ENCODE peak calls at places on chromosomes 1 and 21, in ten cellular contexts. G is ELF-1; Q is astrocyte of the spinal cord; I is epithelial cell of prostate; A is mucosa of gallbladder; F is Daoy; R is pancreas; N is astrocyte; K is NCI-H1436; Z is activated CD8-positive, alpha-beta memory T cell treated with anti-CD3 and anti-CD28 coated beads for 4 hours. X is an unnamed sample.

GRCh38 chr1:208939545-208940085 is 643.9 kb upstream of the CAMK1G start:
- DNase-seq in F (no peak), Q (no peak), N (no peak), G (no peak), I (no peak), R (no peak), A (no peak), Z (no peak), K (no peak), X (no peak)

GRCh38 chr1:23594927-23595353 is 35.6 kb upstream of the ID3 start:
- DNase-seq in I (no peak), N (no peak), A (no peak), K (no peak), R (no peak), G (peak; percentile 44), Q (no peak), Z (no peak), F (no peak), X (no peak)

GRCh38 chr1:216119600-216119999 is 303.6 kb downstream of the USH2A start:
- DNase-seq in Q (peak; percentile 38), Z (no peak), F (peak; percentile 13), A (no peak), I (no peak), R (no peak), G (no peak), K (no peak), N (peak; percentile 23), X (peak; percentile 17)

GRCh38 chr1:153612755-153613331 is at the start of gene S100A16:
- DNase-seq in R (peak; percentile 86), I (peak; percentile 66), G (peak; percentile 50), Q (peak; percentile 71), A (peak; percentile 71), F (peak; percentile 60), N (peak; percentile 57), Z (no peak), K (no peak), X (no peak)

GRCh38 chr1:115051850-115052249 is 22.2 kb downstream of the TSHB start:
- DNase-seq in K (no peak), Q (no peak), I (peak; percentile 66), F (no peak), A (no peak), N (no peak), Z (no peak), R (no peak), G (no peak), X (no peak)

GRCh38 chr1:64251971-64252370 is 48.5 kb downstream of the UBE2U start:
- DNase-seq in N (no peak), K (no peak), Q (no peak), F (no peak), A (no peak), G (peak; percentile 69), Z (no peak), R (no peak), I (no peak), X (no peak)

GRCh38 chr1:5949761-5950100 is 42.5 kb downstream of the NPHP4 start:
- DNase-seq in Q (no peak), Z (no peak), N (no peak), G (no peak), F (no peak), K (no peak), I (no peak), R (no peak), A (no peak), X (no peak)

GRCh38 chr1:110504221-110504620 is 14.8 kb downstream of the KCNA10 start:
- DNase-seq in I (no peak), G (no peak), F (no peak), Z (no peak), N (no peak), Q (no peak), R (no peak), K (no peak), A (no peak), X (no peak)

GRCh38 chr1:156717411-156717810 is 10.9 kb upstream of the METTL25B start:
- DNase-seq in N (no peak), Z (no peak), A (no peak), I (no peak), F (no peak), G (no peak), Q (no peak), R (no peak), K (no peak), X (no peak)

GRCh38 chr1:25890249-25891034 is 14.9 kb upstream of the PAQR7 start:
- DNase-seq in R (no peak), A (peak; percentile 80), Z (no peak), Q (peak; percentile 63), N (peak; percentile 81), G (peak; percentile 73), K (no peak), F (peak; percentile 78), I (peak; percentile 89), X (no peak)

GRCh38 chr1:26336477-26337205 is 17.3 kb downstream of the CRYBG2 start:
- DNase-seq in G (peak; percentile 91), N (no peak), Q (no peak), F (peak; percentile 76), I (no peak), R (peak; percentile 97), K (peak; percentile 82), A (peak; percentile 88), Z (peak; percentile 74), X (no peak)

GRCh38 chr1:61079898-61080336 is 2.4 kb upstream of the NFIA start:
- DNase-seq in A (peak; percentile 82), G (peak; percentile 84), R (peak; percentile 73), Q (peak; percentile 86), F (peak; percentile 80), K (peak; percentile 26), N (peak; percentile 51), Z (no peak), I (no peak), X (peak; percentile 96)

GRCh38 chr21:41957991-41958766 is 4.4 kb upstream of the C2CD2 start:
- DNase-seq in K (peak; percentile 0), Z (no peak), I (no peak), A (peak; percentile 66), R (peak; percentile 71), G (peak; percentile 57), F (peak; percentile 97), N (peak; percentile 92), Q (peak; percentile 95), X (no peak)

GRCh38 chr21:16279658-16280581 is 550.1 kb downstream of the USP25 start:
- DNase-seq in I (no peak), R (no peak), A (peak; percentile 42), G (peak; percentile 56), N (peak; percentile 71), K (no peak), Z (no peak), F (no peak), Q (peak; percentile 85), X (peak; percentile 92)

GRCh38 chr1:242530761-242531160 is 6.3 kb upstream of the PLD5 start:
- DNase-seq in R (no peak), Q (peak; percentile 13), A (no peak), G (no peak), I (peak; percentile 81), K (no peak), F (peak; percentile 3), Z (no peak), N (no peak), X (no peak)

GRCh38 chr1:229121845-229122436 is 149.0 kb upstream of the RAB4A start:
- DNase-seq in I (no peak), A (no peak), N (no peak), F (no peak), R (no peak), K (peak; percentile 90), G (peak; percentile 35), Z (no peak), Q (no peak), X (no peak)

GRCh38 chr21:29613877-29614276 is 315.2 kb downstream of the BACH1 start:
- DNase-seq in R (no peak), K (no peak), Z (no peak), A (no peak), I (no peak), G (no peak), N (no peak), F (no peak), Q (no peak), X (no peak)

GRCh38 chr1:211830055-211830329 is 571 bp downstream of the LPGAT1 start:
- DNase-seq in G (peak; percentile 5), Q (no peak), F (peak; percentile 32), Z (no peak), K (no peak), R (no peak), A (no peak), I (no peak), N (no peak), X (no peak)

GRCh38 chr1:69551476-69552324 is 16.0 kb upstream of the LRRC7 start:
- DNase-seq in Q (no peak), A (no peak), F (no peak), K (no peak), G (peak; percentile 3), Z (no peak), R (no peak), I (no peak), N (no peak), X (no peak)

GRCh38 chr1:213737398-213738040 is 250.3 kb upstream of the PROX1 start:
- DNase-seq in K (no peak), G (no peak), F (no peak), Q (no peak), N (no peak), Z (no peak), R (no peak), A (no peak), I (no peak), X (no peak)

GRCh38 chr1:224786533-224787249 is 142.8 kb upstream of the DNAH14 start:
- DNase-seq in I (peak; percentile 22), F (peak; percentile 63), Q (peak; percentile 70), A (no peak), Z (no peak), N (peak; percentile 58), R (no peak), K (no peak), G (no peak), X (no peak)